ENCODE peak calls at places on chromosomes 4 and X, in nine cellular contexts. Q, X, N, W, U, E, P, F and R are unnamed samples.

GRCh38 chr4:46329118-46329976 is 60.6 kb downstream of the GABRA2 start:
- DNase-seq in N (no peak), U (no peak), X (peak; percentile 44), P (peak; percentile 61), Q (no peak), W (peak; percentile 33), E (peak; percentile 26), F (peak; percentile 66), R (no peak)

GRCh38 chrX:143466130-143466529 is 51.1 kb downstream of the SPANXN3 start:
- DNase-seq in N (no peak), X (no peak), P (no peak), Q (no peak), U (no peak), E (no peak), W (no peak), F (no peak), R (no peak)

GRCh38 chrX:116284383-116284782 is 113.8 kb downstream of the AGTR2 start:
- DNase-seq in X (no peak), F (no peak), N (no peak), P (no peak), W (no peak), E (no peak), Q (no peak), U (no peak), R (no peak)

GRCh38 chrX:115378471-115378870 is 89.0 kb downstream of the LUZP4 start:
- DNase-seq in N (peak; percentile 44), E (no peak), F (no peak), X (peak; percentile 48), U (no peak), P (peak; percentile 48), Q (no peak), W (no peak), R (no peak)

GRCh38 chr4:108903464-108904221 is 140.8 kb upstream of the ETNPPL start:
- DNase-seq in W (no peak), E (no peak), P (no peak), X (no peak), Q (no peak), N (no peak), F (no peak), U (no peak), R (no peak)

GRCh38 chr4:186243331-186243730 is 16.0 kb downstream of the KLKB1 start:
- DNase-seq in U (no peak), E (no peak), X (no peak), Q (no peak), P (no peak), W (no peak), F (no peak), N (no peak), R (no peak)

GRCh38 chr4:16715482-16715881 is 183.0 kb downstream of the LDB2 start:
- DNase-seq in N (no peak), U (no peak), Q (no peak), E (no peak), P (no peak), W (no peak), F (no peak), X (peak; percentile 9), R (no peak)

GRCh38 chr4:167025651-167026050 is 208.6 kb downstream of the SPOCK3 start:
- DNase-seq in P (no peak), F (peak; percentile 28), N (no peak), E (no peak), U (no peak), Q (no peak), X (no peak), W (no peak), R (no peak)

GRCh38 chr4:72340803-72341431 is 228.1 kb downstream of the ADAMTS3 start:
- DNase-seq in Q (no peak), P (peak; percentile 12), F (no peak), W (no peak), U (no peak), X (peak; percentile 30), N (no peak), E (no peak), R (no peak)
- TF ChIP-seq CTCF in Q (no peak), P (no peak), F (no peak), W (no peak), U (no peak), X (peak; percentile 5), N (no peak), E (no peak), R (peak; percentile 17)

GRCh38 chr4:158903472-158904043 is 134.7 kb downstream of the FNIP2 start:
- DNase-seq in Q (no peak), X (no peak), W (no peak), F (no peak), U (no peak), N (no peak), E (no peak), P (no peak), R (no peak)

GRCh38 chr4:158904815-158905214 is 136.0 kb downstream of the FNIP2 start:
- DNase-seq in X (no peak), U (no peak), Q (no peak), N (no peak), W (no peak), P (no peak), E (no peak), F (no peak), R (no peak)

GRCh38 chr4:158903079-158903456 is 134.2 kb downstream of the FNIP2 start:
- DNase-seq in E (no peak), N (no peak), X (no peak), P (no peak), Q (no peak), F (no peak), W (no peak), U (no peak), R (no peak)

GRCh38 chr4:158906073-158906472 is 137.2 kb downstream of the FNIP2 start:
- DNase-seq in N (no peak), X (no peak), U (no peak), Q (no peak), W (no peak), E (no peak), P (no peak), F (no peak), R (no peak)
- H3K4me3 ChIP-seq in N (no peak overlapping the region), X (no peak overlapping the region), U (no peak overlapping the region), Q (no peak overlapping the region), W (no peak overlapping the region), E (no peak overlapping the region), P (no peak overlapping the region), F (no peak overlapping the region), R (no peak overlapping the region)

GRCh38 chr4:88818650-88819470 is 121.2 kb upstream of the NAP1L5 start:
- DNase-seq in P (peak; percentile 59), Q (peak; percentile 39), X (peak; percentile 64), U (no peak), F (peak; percentile 56), W (peak; percentile 69), E (peak; percentile 31), N (no peak), R (no peak)
- TF ChIP-seq CTCF in P (peak; percentile 64), Q (no peak), X (peak; percentile 62), U (no peak), F (peak; percentile 67), W (peak; percentile 50), E (peak; percentile 70), N (peak; percentile 70), R (peak; percentile 79)

DNA sequence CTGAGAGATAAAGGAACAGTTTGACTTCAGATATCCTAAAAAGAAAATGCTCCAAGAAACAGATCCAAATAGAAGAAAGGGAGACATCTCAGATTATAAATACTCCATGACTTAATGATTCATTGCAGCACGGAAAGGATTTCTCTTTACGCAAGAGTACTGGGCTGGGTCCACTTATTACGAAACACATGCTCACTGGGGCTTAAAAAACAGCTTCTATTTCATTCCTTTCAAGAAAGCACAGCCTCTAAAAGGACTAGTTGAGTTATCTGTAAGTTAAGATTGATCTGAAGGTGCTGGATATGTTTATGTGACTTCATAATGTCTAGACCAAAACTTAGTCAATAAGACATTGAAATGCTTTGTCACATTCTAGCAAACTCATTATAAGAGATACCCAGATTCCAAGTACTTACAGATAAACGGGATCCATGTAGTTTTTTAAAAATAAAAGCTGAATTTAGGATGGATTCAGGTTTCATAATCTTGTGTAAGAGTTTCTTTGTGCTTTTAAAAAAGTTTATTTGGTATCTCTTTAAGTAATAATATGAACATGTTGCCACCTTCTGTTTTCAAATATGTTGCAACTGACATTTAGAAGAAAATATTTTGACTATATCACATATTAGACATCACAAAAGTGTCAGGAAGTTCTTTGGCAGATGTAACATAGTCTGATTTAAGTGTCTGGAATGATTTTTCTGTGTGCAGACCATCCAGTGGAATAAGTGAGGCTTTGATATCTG is 109.5 kb upstream of the MYOZ2 start:
- DNase-seq in X (peak; percentile 95), F (peak; percentile 70), W (no peak), P (peak; percentile 93), N (peak; percentile 90), E (peak; percentile 34), Q (peak; percentile 81), U (peak; percentile 78), R (peak; percentile 86)
- H3K4me3 ChIP-seq in X (peak overlapping the region; percentile 28), F (no peak overlapping the region), W (no peak overlapping the region), P (no peak overlapping the region), N (no peak overlapping the region), E (no peak overlapping the region), Q (no peak overlapping the region), U (peak overlapping the region; percentile 7), R (peak overlapping the region; percentile 27)

GRCh38 chrX:110836982-110837381 is 41.4 kb upstream of the CHRDL1 start:
- DNase-seq in W (no peak), Q (no peak), X (no peak), U (no peak), F (no peak), E (no peak), N (no peak), P (no peak), R (no peak)
- TF ChIP-seq CTCF in W (no peak), Q (no peak), X (peak; percentile 24), U (no peak), F (peak; percentile 22), E (peak; percentile 39), N (peak; percentile 33), P (no peak), R (peak; percentile 44)

GRCh38 chrX:110944323-110944761 is 148.7 kb upstream of the CHRDL1 start:
- DNase-seq in E (no peak), Q (no peak), N (no peak), W (no peak), P (no peak), U (no peak), X (no peak), F (peak; percentile 7), R (no peak)
- H3K4me3 ChIP-seq in E (peak overlapping the region; percentile 40), Q (no peak overlapping the region), N (no peak overlapping the region), W (no peak overlapping the region), P (no peak overlapping the region), U (no peak overlapping the region), X (peak overlapping the region; percentile 15), F (no peak overlapping the region), R (no peak overlapping the region)